ENCODE peak calls at places on chromosomes 16 and 17, in seven cellular contexts. One of them, this sample, is unnamed. For H3K4me1, the result is how much of the 10 kb centered on the place peaks cover.

GRCh38 chr17:30405161-30405560 is 26.4 kb downstream of the CPD start:
- DNase-seq in GM23338: peak
- DNase-seq in HCT116: peak
- DNase-seq in GM12878: no peak
- DNase-seq in stomach: no peak
- DNase-seq in sigmoid colon: no peak
- DNase-seq in H1: no peak
- DNase-seq in this sample: no peak

GRCh38 chr16:19861811-19862327 is 22.8 kb downstream of the GPRC5B start:
- DNase-seq in GM23338: peak
- DNase-seq in HCT116: no peak
- DNase-seq in GM12878: no peak
- DNase-seq in stomach: no peak
- DNase-seq in sigmoid colon: peak
- DNase-seq in H1: peak
- DNase-seq in this sample: no peak

GRCh38 chr17:40071720-40072480 is 9.1 kb downstream of the THRA start:
- DNase-seq in GM23338: no peak
- DNase-seq in HCT116: no peak
- DNase-seq in GM12878: no peak
- DNase-seq in stomach: peak
- DNase-seq in sigmoid colon: peak
- DNase-seq in H1: no peak
- DNase-seq in this sample: no peak

GRCh38 chr17:80263253-80264047 is 2.8 kb downstream of the RNF213 start:
- DNase-seq in GM23338: peak
- DNase-seq in HCT116: no peak
- DNase-seq in GM12878: peak
- DNase-seq in stomach: peak
- DNase-seq in sigmoid colon: peak
- DNase-seq in H1: peak
- DNase-seq in this sample: no peak

GRCh38 chr17:45791935-45792334 is 7.8 kb downstream of the CRHR1 start:
- DNase-seq in GM23338: no peak
- DNase-seq in HCT116: no peak
- DNase-seq in GM12878: no peak
- DNase-seq in stomach: peak
- DNase-seq in sigmoid colon: no peak
- DNase-seq in H1: no peak
- DNase-seq in this sample: no peak

GRCh38 chr16:75789237-75789636 is 62.9 kb upstream of the CPHXL start:
- DNase-seq in GM23338: peak
- DNase-seq in HCT116: peak
- DNase-seq in GM12878: no peak
- DNase-seq in stomach: no peak
- DNase-seq in sigmoid colon: no peak
- DNase-seq in H1: no peak
- DNase-seq in this sample: no peak

GRCh38 chr17:78130439-78131101 is at the start of gene TMC8:
- DNase-seq in GM23338: no peak
- DNase-seq in HCT116: no peak
- DNase-seq in GM12878: no peak
- DNase-seq in stomach: peak
- DNase-seq in sigmoid colon: no peak
- DNase-seq in H1: no peak
- DNase-seq in this sample: no peak

GRCh38 chr17:50708050-50709000 is 611 bp upstream of the ANKRD40 start:
- DNase-seq in GM23338: no peak
- DNase-seq in HCT116: no peak
- DNase-seq in GM12878: peak
- DNase-seq in stomach: no peak
- DNase-seq in sigmoid colon: no peak
- DNase-seq in H1: no peak
- DNase-seq in this sample: no peak

GRCh38 chr16:19304670-19305240 is 19.2 kb downstream of the CLEC19A start:
- DNase-seq in GM23338: peak
- DNase-seq in HCT116: no peak
- DNase-seq in GM12878: no peak
- DNase-seq in stomach: no peak
- DNase-seq in sigmoid colon: no peak
- DNase-seq in H1: no peak
- DNase-seq in this sample: no peak

GRCh38 chr17:69761767-69762321 is 313.2 kb upstream of the KCNJ16 start:
- DNase-seq in GM23338: peak
- DNase-seq in HCT116: no peak
- DNase-seq in GM12878: no peak
- DNase-seq in stomach: no peak
- DNase-seq in sigmoid colon: no peak
- DNase-seq in H1: no peak
- DNase-seq in this sample: no peak

GRCh38 chr17:4559851-4560820 is at the start of gene GGT6:
- DNase-seq in GM23338: no peak
- DNase-seq in HCT116: no peak
- DNase-seq in GM12878: no peak
- DNase-seq in stomach: peak
- DNase-seq in sigmoid colon: peak
- DNase-seq in H1: no peak
- DNase-seq in this sample: no peak

GRCh38 chr16:49003022-49003421 is 278.6 kb downstream of the CBLN1 start:
- DNase-seq in GM23338: no peak
- DNase-seq in HCT116: no peak
- DNase-seq in GM12878: no peak
- DNase-seq in stomach: no peak
- DNase-seq in sigmoid colon: no peak
- DNase-seq in H1: no peak
- DNase-seq in this sample: no peak

GRCh38 chr16:85947511-85948509 is 48.8 kb downstream of the IRF8 start:
- DNase-seq in GM23338: no peak
- DNase-seq in HCT116: no peak
- DNase-seq in GM12878: peak
- DNase-seq in stomach: peak
- DNase-seq in sigmoid colon: no peak
- DNase-seq in H1: no peak
- DNase-seq in this sample: no peak

GRCh38 chr17:2427215-2427614 is 26.4 kb upstream of the MNT start:
- DNase-seq in GM23338: no peak
- DNase-seq in HCT116: no peak
- DNase-seq in GM12878: no peak
- DNase-seq in stomach: no peak
- DNase-seq in sigmoid colon: no peak
- DNase-seq in H1: no peak
- DNase-seq in this sample: no peak

GRCh38 chr16:87930456-87930855 is 5.9 kb downstream of the CA5A start:
- DNase-seq in GM23338: peak
- DNase-seq in HCT116: no peak
- DNase-seq in GM12878: no peak
- DNase-seq in stomach: no peak
- DNase-seq in sigmoid colon: no peak
- DNase-seq in H1: no peak
- DNase-seq in this sample: no peak

GRCh38 chr16:52035406-52035805 is 511.5 kb downstream of the TOX3 start:
- DNase-seq in GM23338: no peak
- DNase-seq in HCT116: no peak
- DNase-seq in GM12878: no peak
- DNase-seq in stomach: no peak
- DNase-seq in sigmoid colon: no peak
- DNase-seq in H1: no peak
- DNase-seq in this sample: no peak

GRCh38 chr17:8362651-8363332 is 13.7 kb downstream of the KRABD2 start:
- DNase-seq in GM23338: no peak
- DNase-seq in HCT116: no peak
- DNase-seq in GM12878: no peak
- DNase-seq in stomach: no peak
- DNase-seq in sigmoid colon: no peak
- DNase-seq in H1: no peak
- DNase-seq in this sample: no peak

GRCh38 chr17:57447357-57448019 is 191.2 kb downstream of the MSI2 start:
- DNase-seq in GM23338: no peak
- DNase-seq in HCT116: no peak
- DNase-seq in GM12878: no peak
- DNase-seq in stomach: no peak
- DNase-seq in sigmoid colon: no peak
- DNase-seq in H1: no peak
- DNase-seq in this sample: no peak

GRCh38 chr17:48484850-48485249 is 46.0 kb downstream of the HOXB1 start:
- DNase-seq in GM23338: no peak
- DNase-seq in HCT116: peak
- DNase-seq in GM12878: no peak
- DNase-seq in stomach: no peak
- DNase-seq in sigmoid colon: no peak
- DNase-seq in H1: no peak
- DNase-seq in this sample: no peak

GRCh38 chr17:31393749-31394146 is 2.3 kb downstream of the RAB11FIP4 start:
- DNase-seq in GM23338: no peak
- DNase-seq in HCT116: no peak
- DNase-seq in GM12878: no peak
- DNase-seq in stomach: peak
- DNase-seq in sigmoid colon: no peak
- DNase-seq in H1: no peak
- DNase-seq in this sample: peak

DNA sequence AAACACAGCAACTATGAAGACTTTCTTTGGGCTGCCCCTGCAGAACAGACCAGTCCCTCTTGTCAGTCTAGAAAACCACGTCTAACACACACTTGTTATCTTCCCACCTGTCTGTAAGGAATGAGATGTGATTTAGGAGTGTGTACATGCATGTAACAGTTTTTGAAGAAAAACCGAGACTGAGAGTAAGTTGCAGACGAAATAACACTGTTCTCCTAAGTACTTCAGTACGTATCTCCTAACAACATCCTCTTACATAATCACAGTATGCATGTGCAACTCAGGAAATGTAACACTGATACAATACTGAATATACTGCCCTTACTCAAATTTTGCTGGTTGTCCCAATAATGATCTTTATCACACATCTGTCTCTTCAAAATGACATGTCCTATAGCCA is 25.8 kb downstream of the CREBBP start:
- DNase-seq in GM23338: no peak
- DNase-seq in HCT116: no peak
- DNase-seq in GM12878: no peak
- DNase-seq in stomach: no peak
- DNase-seq in sigmoid colon: no peak
- DNase-seq in H1: no peak
- DNase-seq in this sample: no peak
- H3K4me1 ChIP-seq in GM23338: under half
- H3K4me1 ChIP-seq in HCT116: under half
- H3K4me1 ChIP-seq in GM12878: under half
- H3K4me1 ChIP-seq in stomach: half or more
- H3K4me1 ChIP-seq in sigmoid colon: under half
- H3K4me1 ChIP-seq in H1: under half
- H3K4me1 ChIP-seq in this sample: half or more

GRCh38 chr16:84334482-84334881 is 33.9 kb upstream of the ATP2C2 start:
- DNase-seq in GM23338: no peak
- DNase-seq in HCT116: no peak
- DNase-seq in GM12878: no peak
- DNase-seq in stomach: no peak
- DNase-seq in sigmoid colon: no peak
- DNase-seq in H1: no peak
- DNase-seq in this sample: no peak
- H3K27ac ChIP-seq in GM23338: no peak
- H3K27ac ChIP-seq in HCT116: no peak
- H3K27ac ChIP-seq in GM12878: no peak
- H3K27ac ChIP-seq in stomach: no peak
- H3K27ac ChIP-seq in sigmoid colon: no peak
- H3K27ac ChIP-seq in H1: no peak
- H3K27ac ChIP-seq in this sample: no peak

GRCh38 chr16:71723537-71724319 is 773 bp downstream of the PHLPP2 start:
- DNase-seq in GM23338: peak
- DNase-seq in HCT116: peak
- DNase-seq in GM12878: no peak
- DNase-seq in stomach: peak
- DNase-seq in sigmoid colon: peak
- DNase-seq in H1: peak
- DNase-seq in this sample: no peak
- TF ChIP-seq POLR2AphosphoS5 in GM23338: peak
- TF ChIP-seq POLR2AphosphoS5 in HCT116: peak
- TF ChIP-seq POLR2AphosphoS5 in GM12878: no peak
- TF ChIP-seq POLR2AphosphoS5 in stomach: no peak
- TF ChIP-seq POLR2AphosphoS5 in sigmoid colon: no peak
- TF ChIP-seq POLR2AphosphoS5 in H1: peak
- TF ChIP-seq POLR2AphosphoS5 in this sample: no peak

GRCh38 chr16:28183930-28184329 is 27.8 kb downstream of the XPO6 start:
- DNase-seq in GM23338: no peak
- DNase-seq in HCT116: no peak
- DNase-seq in GM12878: no peak
- DNase-seq in stomach: no peak
- DNase-seq in sigmoid colon: no peak
- DNase-seq in H1: no peak
- DNase-seq in this sample: no peak
- H3K4me1 ChIP-seq in GM23338: under half
- H3K4me1 ChIP-seq in HCT116: half or more
- H3K4me1 ChIP-seq in GM12878: half or more
- H3K4me1 ChIP-seq in stomach: half or more
- H3K4me1 ChIP-seq in sigmoid colon: under half
- H3K4me1 ChIP-seq in H1: under half
- H3K4me1 ChIP-seq in this sample: half or more

GRCh38 chr16:57277586-57277985 is 6.9 kb downstream of the PLLP start:
- DNase-seq in GM23338: no peak
- DNase-seq in HCT116: peak
- DNase-seq in GM12878: no peak
- DNase-seq in stomach: no peak
- DNase-seq in sigmoid colon: peak
- DNase-seq in H1: no peak
- DNase-seq in this sample: no peak
- H3K27ac ChIP-seq in GM23338: no peak
- H3K27ac ChIP-seq in HCT116: no peak
- H3K27ac ChIP-seq in GM12878: no peak
- H3K27ac ChIP-seq in stomach: peak
- H3K27ac ChIP-seq in sigmoid colon: no peak
- H3K27ac ChIP-seq in H1: no peak
- H3K27ac ChIP-seq in this sample: peak

GRCh38 chr17:74750327-74751069 is 2.1 kb downstream of the NHERF1 start:
- DNase-seq in GM23338: no peak
- DNase-seq in HCT116: no peak
- DNase-seq in GM12878: no peak
- DNase-seq in stomach: peak
- DNase-seq in sigmoid colon: no peak
- DNase-seq in H1: no peak
- DNase-seq in this sample: no peak
- TF ChIP-seq POLR2AphosphoS5 in GM23338: no peak
- TF ChIP-seq POLR2AphosphoS5 in HCT116: no peak
- TF ChIP-seq POLR2AphosphoS5 in GM12878: no peak
- TF ChIP-seq POLR2AphosphoS5 in stomach: no peak
- TF ChIP-seq POLR2AphosphoS5 in sigmoid colon: no peak
- TF ChIP-seq POLR2AphosphoS5 in H1: no peak
- TF ChIP-seq POLR2AphosphoS5 in this sample: no peak

GRCh38 chr17:55282379-55282702 is 17.6 kb downstream of the HLF start:
- DNase-seq in GM23338: no peak
- DNase-seq in HCT116: no peak
- DNase-seq in GM12878: no peak
- DNase-seq in stomach: no peak
- DNase-seq in sigmoid colon: no peak
- DNase-seq in H1: no peak
- DNase-seq in this sample: no peak
- H3K4me1 ChIP-seq in GM23338: under half
- H3K4me1 ChIP-seq in HCT116: under half
- H3K4me1 ChIP-seq in GM12878: under half
- H3K4me1 ChIP-seq in stomach: half or more
- H3K4me1 ChIP-seq in sigmoid colon: under half
- H3K4me1 ChIP-seq in H1: under half
- H3K4me1 ChIP-seq in this sample: half or more

This sample was measured in vagina.